ENCODE peak calls at places on chromosomes 5 and 9, in seven cellular contexts. K, A, T, E, J, L and B are unnamed samples.
A peak's percentile ranks its signal among the peaks of the same experiment; 100 is the strongest.

GRCh38 chr9:126287467-126287866 is 39.2 kb upstream of the MVB12B start:
- DNase-seq in K (no peak), A (no peak), T (no peak), E (no peak), J (no peak), L (no peak), B (no peak)

GRCh38 chr5:120919017-120919416 is 454.9 kb downstream of the PRR16 start:
- DNase-seq in K (no peak), A (no peak), T (no peak), E (no peak), J (no peak), L (no peak), B (no peak)

GRCh38 chr5:116542619-116543018 is 32.0 kb downstream of the SEMA6A start:
- DNase-seq in K (no peak), A (no peak), T (no peak), E (no peak), J (no peak), L (no peak), B (no peak)

GRCh38 chr5:91365498-91365897 is 17.6 kb downstream of the ARRDC3 start:
- DNase-seq in K (no peak), A (no peak), T (no peak), E (no peak), J (no peak), L (no peak), B (no peak)

GRCh38 chr9:122180633-122181032 is 20.9 kb downstream of the MORN5 start:
- DNase-seq in K (no peak), A (no peak), T (no peak), E (no peak), J (no peak), L (no peak), B (peak; percentile 3)

GRCh38 chr9:73869261-73869660 is 627.9 kb upstream of the RORB start:
- DNase-seq in K (peak; percentile 8), A (no peak), T (peak; percentile 97), E (no peak), J (no peak), L (no peak), B (no peak)

GRCh38 chr5:95715799-95716461 is 15.2 kb upstream of the RHOBTB3 start:
- DNase-seq in K (no peak), A (no peak), T (no peak), E (no peak), J (no peak), L (no peak), B (no peak)

GRCh38 chr9:136588663-136589464 is 43.0 kb upstream of the NOTCH1 start:
- DNase-seq in K (no peak), A (no peak), T (no peak), E (no peak), J (no peak), L (no peak), B (no peak)

GRCh38 chr5:86979801-86980510 is 287.7 kb upstream of the RASA1 start:
- DNase-seq in K (no peak), A (no peak), T (no peak), E (no peak), J (no peak), L (no peak), B (no peak)

GRCh38 chr5:115389074-115389798 is 92.8 kb upstream of the CCDC112 start:
- DNase-seq in K (no peak), A (no peak), T (no peak), E (no peak), J (no peak), L (no peak), B (no peak)

GRCh38 chr5:73748510-73749410 is 122.8 kb downstream of the ARHGEF28 start:
- DNase-seq in K (no peak), A (no peak), T (no peak), E (no peak), J (no peak), L (no peak), B (no peak)

GRCh38 chr5:978051-978450 is 30.6 kb upstream of the NKD2 start:
- DNase-seq in K (no peak), A (no peak), T (no peak), E (no peak), J (peak; percentile 31), L (no peak), B (no peak)

GRCh38 chr9:37938121-37938906 is 34.4 kb upstream of the SLC25A51 start:
- DNase-seq in K (no peak), A (no peak), T (no peak), E (peak; percentile 41), J (no peak), L (no peak), B (no peak)

GRCh38 chr9:69121155-69122085 is 52.7 kb upstream of the TJP2 start:
- DNase-seq in K (peak; percentile 26), A (no peak), T (peak; percentile 81), E (peak; percentile 61), J (peak; percentile 85), L (peak; percentile 51), B (no peak)

GRCh38 chr9:10130061-10130675 is 482.6 kb downstream of the PTPRD start:
- DNase-seq in K (no peak), A (no peak), T (no peak), E (no peak), J (no peak), L (no peak), B (no peak)

GRCh38 chr9:6907772-6908381 is 150.1 kb downstream of the KDM4C start:
- DNase-seq in K (no peak), A (no peak), T (no peak), E (no peak), J (no peak), L (no peak), B (no peak)

GRCh38 chr5:1202026-1202797 is 817 bp downstream of the SLC6A19 start:
- DNase-seq in K (no peak), A (no peak), T (no peak), E (no peak), J (no peak), L (no peak), B (peak; percentile 80)

GRCh38 chr9:136157477-136158265 is 39.0 kb upstream of the TMEM250 start:
- DNase-seq in K (no peak), A (no peak), T (no peak), E (no peak), J (no peak), L (no peak), B (no peak)

GRCh38 chr5:126171916-126172315 is 251.3 kb upstream of the GRAMD2B start:
- DNase-seq in K (no peak), A (no peak), T (no peak), E (no peak), J (no peak), L (no peak), B (no peak)

GRCh38 chr5:65512170-65512937 is 30.6 kb upstream of the ADAMTS6 start:
- DNase-seq in K (no peak), A (no peak), T (no peak), E (no peak), J (no peak), L (no peak), B (no peak)

GRCh38 chr5:156147948-156148285 is 179.0 kb upstream of the SGCD start:
- DNase-seq in K (no peak), A (no peak), T (no peak), E (no peak), J (no peak), L (no peak), B (no peak)

GRCh38 chr9:89888677-89889076 is 283.9 kb downstream of the GADD45G start:
- DNase-seq in K (no peak), A (no peak), T (no peak), E (no peak), J (peak; percentile 29), L (no peak), B (peak; percentile 11)

GRCh38 chr5:143826909-143827514 is 15.1 kb downstream of the HMHB1 start:
- DNase-seq in K (peak; percentile 30), A (no peak), T (peak; percentile 62), E (no peak), J (no peak), L (no peak), B (no peak)

GRCh38 chr9:33162721-33163311 is 4.3 kb downstream of the B4GALT1 start:
- DNase-seq in K (no peak), A (no peak), T (no peak), E (no peak), J (no peak), L (no peak), B (no peak)

GRCh38 chr5:95960802-95961616 is 642 bp downstream of the ELL2 start:
- DNase-seq in K (peak; percentile 64), A (peak; percentile 44), T (no peak), E (peak; percentile 73), J (peak; percentile 94), L (peak; percentile 69), B (peak; percentile 94)

GRCh38 chr9:110125207-110125751 is 82.7 kb downstream of the C9orf152 start:
- DNase-seq in K (no peak), A (no peak), T (no peak), E (peak; percentile 49), J (peak; percentile 84), L (peak; percentile 87), B (no peak)

GRCh38 chr5:107673368-107674136 is 2.8 kb upstream of the EFNA5 start:
- DNase-seq in K (peak; percentile 75), A (peak; percentile 42), T (peak; percentile 60), E (peak; percentile 63), J (peak; percentile 91), L (peak; percentile 82), B (no peak)

GRCh38 chr9:115262477-115262876 is 144.5 kb upstream of the TNC start:
- DNase-seq in K (no peak), A (no peak), T (peak; percentile 99), E (no peak), J (peak; percentile 68), L (no peak), B (no peak)

GRCh38 chr5:35365756-35366155 is 135.5 kb upstream of the PRLR start:
- DNase-seq in K (no peak), A (no peak), T (no peak), E (no peak), J (no peak), L (no peak), B (no peak)

GRCh38 chr5:54090495-54091084 is 219.8 kb downstream of the ARL15 start:
- DNase-seq in K (no peak), A (no peak), T (no peak), E (no peak), J (no peak), L (no peak), B (no peak)

GRCh38 chr9:127183814-127184582 is 61.6 kb upstream of the ANGPTL2 start:
- DNase-seq in K (no peak), A (no peak), T (no peak), E (no peak), J (peak; percentile 61), L (no peak), B (peak; percentile 51)

GRCh38 chr9:14435871-14436270 is 121.9 kb upstream of the NFIB start:
- DNase-seq in K (no peak), A (no peak), T (no peak), E (no peak), J (no peak), L (no peak), B (no peak)

GRCh38 chr5:67303356-67303755 is 106.8 kb upstream of the CD180 start:
- DNase-seq in K (no peak), A (no peak), T (no peak), E (no peak), J (no peak), L (no peak), B (no peak)

GRCh38 chr9:135704366-135704947 is 2.5 kb downstream of the KCNT1 start:
- DNase-seq in K (no peak), A (no peak), T (no peak), E (no peak), J (no peak), L (no peak), B (no peak)

GRCh38 chr9:5042661-5043178 is 57.6 kb downstream of the JAK2 start:
- DNase-seq in K (no peak), A (no peak), T (no peak), E (no peak), J (no peak), L (no peak), B (peak; percentile 75)

GRCh38 chr5:76548525-76549229 is 74.5 kb downstream of the F2RL2 start:
- DNase-seq in K (no peak), A (no peak), T (peak; percentile 8), E (no peak), J (no peak), L (no peak), B (no peak)